ENCODE peak calls at places on chromosomes 1 and 21, in five cellular contexts. One of them, this sample, is unnamed. For H3K4me1 and H3K36me3, the result is how much of the 10 kb centered on the place peaks cover.

GRCh38 chr21:40976198-40977114 is 129.5 kb upstream of the DSCAM start:
- DNase-seq in PC-3: no peak
- DNase-seq in tibial nerve: no peak
- DNase-seq in right atrium auricular region: no peak
- DNase-seq in CD8-positive, alpha-beta T cell: no peak
- DNase-seq in this sample: no peak

GRCh38 chr1:118984990-118985608 is 3.0 kb downstream of the TBX15 start:
- DNase-seq in PC-3: no peak
- DNase-seq in tibial nerve: no peak
- DNase-seq in right atrium auricular region: no peak
- DNase-seq in CD8-positive, alpha-beta T cell: no peak
- DNase-seq in this sample: no peak

GRCh38 chr1:112849967-112850641 is 105.9 kb downstream of the SLC16A1 start:
- DNase-seq in PC-3: no peak
- DNase-seq in tibial nerve: no peak
- DNase-seq in right atrium auricular region: no peak
- DNase-seq in CD8-positive, alpha-beta T cell: no peak
- DNase-seq in this sample: no peak

GRCh38 chr1:107964397-107965111 is 426 bp downstream of the VAV3 start:
- DNase-seq in PC-3: no peak
- DNase-seq in tibial nerve: no peak
- DNase-seq in right atrium auricular region: no peak
- DNase-seq in CD8-positive, alpha-beta T cell: no peak
- DNase-seq in this sample: peak

GRCh38 chr1:202154766-202155477 is 5.5 kb downstream of the PTPN7 start:
- DNase-seq in PC-3: peak
- DNase-seq in tibial nerve: no peak
- DNase-seq in right atrium auricular region: no peak
- DNase-seq in CD8-positive, alpha-beta T cell: no peak
- DNase-seq in this sample: no peak

GRCh38 chr1:30064547-30064946 is 658.8 kb downstream of the MATN1 start:
- DNase-seq in PC-3: no peak
- DNase-seq in tibial nerve: no peak
- DNase-seq in right atrium auricular region: no peak
- DNase-seq in CD8-positive, alpha-beta T cell: no peak
- DNase-seq in this sample: no peak

GRCh38 chr1:184545601-184546000 is 158.8 kb downstream of the C1orf21 start:
- DNase-seq in PC-3: peak
- DNase-seq in tibial nerve: no peak
- DNase-seq in right atrium auricular region: no peak
- DNase-seq in CD8-positive, alpha-beta T cell: no peak
- DNase-seq in this sample: no peak

GRCh38 chr1:145994391-145995120 is 1.8 kb downstream of the TXNIP start:
- DNase-seq in PC-3: no peak
- DNase-seq in tibial nerve: no peak
- DNase-seq in right atrium auricular region: no peak
- DNase-seq in CD8-positive, alpha-beta T cell: no peak
- DNase-seq in this sample: peak

GRCh38 chr1:60765204-60765603 is 317.2 kb upstream of the NFIA start:
- DNase-seq in PC-3: peak
- DNase-seq in tibial nerve: no peak
- DNase-seq in right atrium auricular region: no peak
- DNase-seq in CD8-positive, alpha-beta T cell: no peak
- DNase-seq in this sample: no peak

GRCh38 chr1:156624814-156625435 is 5.7 kb downstream of the HAPLN2 start:
- DNase-seq in PC-3: no peak
- DNase-seq in tibial nerve: no peak
- DNase-seq in right atrium auricular region: no peak
- DNase-seq in CD8-positive, alpha-beta T cell: no peak
- DNase-seq in this sample: no peak

GRCh38 chr1:36540056-36540455 is 57.3 kb upstream of the CSF3R start:
- DNase-seq in PC-3: no peak
- DNase-seq in tibial nerve: no peak
- DNase-seq in right atrium auricular region: no peak
- DNase-seq in CD8-positive, alpha-beta T cell: no peak
- DNase-seq in this sample: no peak

GRCh38 chr1:114108741-114109255 is 44.9 kb downstream of the SYT6 start:
- DNase-seq in PC-3: no peak
- DNase-seq in tibial nerve: no peak
- DNase-seq in right atrium auricular region: no peak
- DNase-seq in CD8-positive, alpha-beta T cell: no peak
- DNase-seq in this sample: no peak

GRCh38 chr1:190792873-190793272 is 315.2 kb upstream of the BRINP3 start:
- DNase-seq in PC-3: no peak
- DNase-seq in tibial nerve: no peak
- DNase-seq in right atrium auricular region: no peak
- DNase-seq in CD8-positive, alpha-beta T cell: no peak
- DNase-seq in this sample: peak

GRCh38 chr1:1137256-1138045 is 21.6 kb upstream of the C1orf159 start:
- DNase-seq in PC-3: no peak
- DNase-seq in tibial nerve: no peak
- DNase-seq in right atrium auricular region: no peak
- DNase-seq in CD8-positive, alpha-beta T cell: peak
- DNase-seq in this sample: no peak

GRCh38 chr1:231395051-231395995 is 26.8 kb downstream of the EGLN1 start:
- DNase-seq in PC-3: peak
- DNase-seq in tibial nerve: no peak
- DNase-seq in right atrium auricular region: peak
- DNase-seq in CD8-positive, alpha-beta T cell: no peak
- DNase-seq in this sample: no peak

GRCh38 chr21:36647279-36648093 is 51.4 kb upstream of the SIM2 start:
- DNase-seq in PC-3: peak
- DNase-seq in tibial nerve: no peak
- DNase-seq in right atrium auricular region: no peak
- DNase-seq in CD8-positive, alpha-beta T cell: no peak
- DNase-seq in this sample: no peak

GRCh38 chr1:1610796-1611597 is 4.3 kb upstream of the MIB2 start:
- DNase-seq in PC-3: no peak
- DNase-seq in tibial nerve: no peak
- DNase-seq in right atrium auricular region: no peak
- DNase-seq in CD8-positive, alpha-beta T cell: no peak
- DNase-seq in this sample: no peak

GRCh38 chr1:196403803-196404690 is 204.2 kb downstream of the KCNT2 start:
- DNase-seq in PC-3: no peak
- DNase-seq in tibial nerve: no peak
- DNase-seq in right atrium auricular region: no peak
- DNase-seq in CD8-positive, alpha-beta T cell: no peak
- DNase-seq in this sample: no peak

GRCh38 chr1:43274125-43274803 is 4.5 kb downstream of the TMEM125 start:
- DNase-seq in PC-3: peak
- DNase-seq in tibial nerve: no peak
- DNase-seq in right atrium auricular region: no peak
- DNase-seq in CD8-positive, alpha-beta T cell: no peak
- DNase-seq in this sample: no peak

GRCh38 chr1:204453141-204453772 is 41.3 kb downstream of the PIK3C2B start:
- DNase-seq in PC-3: no peak
- DNase-seq in tibial nerve: no peak
- DNase-seq in right atrium auricular region: no peak
- DNase-seq in CD8-positive, alpha-beta T cell: peak
- DNase-seq in this sample: no peak

GRCh38 chr1:2928733-2929325 is 92.4 kb upstream of the ACTRT2 start:
- DNase-seq in PC-3: no peak
- DNase-seq in tibial nerve: no peak
- DNase-seq in right atrium auricular region: no peak
- DNase-seq in CD8-positive, alpha-beta T cell: no peak
- DNase-seq in this sample: no peak

GRCh38 chr1:10675813-10676212 is 120.6 kb downstream of the CASZ1 start:
- DNase-seq in PC-3: no peak
- DNase-seq in tibial nerve: no peak
- DNase-seq in right atrium auricular region: no peak
- DNase-seq in CD8-positive, alpha-beta T cell: no peak
- DNase-seq in this sample: no peak

GRCh38 chr21:36909423-36909822 is 57.0 kb downstream of the HLCS start:
- DNase-seq in PC-3: no peak
- DNase-seq in tibial nerve: no peak
- DNase-seq in right atrium auricular region: peak
- DNase-seq in CD8-positive, alpha-beta T cell: no peak
- DNase-seq in this sample: no peak

GRCh38 chr1:156193488-156194299 is at the start of gene SLC25A44:
- DNase-seq in PC-3: peak
- DNase-seq in tibial nerve: peak
- DNase-seq in right atrium auricular region: peak
- DNase-seq in CD8-positive, alpha-beta T cell: peak
- DNase-seq in this sample: peak

GRCh38 chr1:27522860-27523665 is 33.1 kb upstream of the WASF2 start:
- DNase-seq in PC-3: peak
- DNase-seq in tibial nerve: no peak
- DNase-seq in right atrium auricular region: no peak
- DNase-seq in CD8-positive, alpha-beta T cell: no peak
- DNase-seq in this sample: peak
- H3K4me1 ChIP-seq in PC-3: under half
- H3K4me1 ChIP-seq in tibial nerve: under half
- H3K4me1 ChIP-seq in right atrium auricular region: half or more
- H3K4me1 ChIP-seq in CD8-positive, alpha-beta T cell: half or more
- H3K4me1 ChIP-seq in this sample: half or more

DNA sequence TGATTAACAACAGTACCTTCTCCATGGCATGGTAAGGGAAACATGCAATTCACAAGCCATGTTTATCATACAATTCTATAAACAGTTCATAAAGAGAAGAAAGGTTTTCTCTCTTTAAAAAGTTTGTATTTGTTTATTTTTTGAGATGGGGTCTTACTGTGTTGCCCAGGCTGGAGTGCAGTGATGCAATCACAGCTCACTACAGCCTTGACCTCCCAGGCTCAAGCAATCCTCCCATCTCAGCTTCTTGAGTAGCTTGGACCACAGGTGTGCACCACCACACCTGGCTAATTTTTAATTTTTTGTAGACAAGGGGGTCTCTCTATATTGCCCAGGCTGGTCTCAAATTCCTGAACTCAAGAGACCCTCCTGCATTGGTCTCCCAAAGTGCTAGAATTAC is 28.0 kb downstream of the SLC37A1 start:
- DNase-seq in PC-3: no peak
- DNase-seq in tibial nerve: no peak
- DNase-seq in right atrium auricular region: no peak
- DNase-seq in CD8-positive, alpha-beta T cell: no peak
- DNase-seq in this sample: no peak
- TF ChIP-seq CTCF in PC-3: no peak
- TF ChIP-seq CTCF in tibial nerve: no peak
- TF ChIP-seq CTCF in right atrium auricular region: no peak
- TF ChIP-seq CTCF in CD8-positive, alpha-beta T cell: no peak
- TF ChIP-seq CTCF in this sample: no peak

GRCh38 chr1:205741681-205742080 is 8.3 kb downstream of the NUCKS1 start:
- DNase-seq in PC-3: no peak
- DNase-seq in tibial nerve: no peak
- DNase-seq in right atrium auricular region: no peak
- DNase-seq in CD8-positive, alpha-beta T cell: no peak
- DNase-seq in this sample: no peak
- H3K36me3 ChIP-seq in PC-3: under half
- H3K36me3 ChIP-seq in tibial nerve: under half
- H3K36me3 ChIP-seq in right atrium auricular region: under half
- H3K36me3 ChIP-seq in CD8-positive, alpha-beta T cell: under half
- H3K36me3 ChIP-seq in this sample: under half

GRCh38 chr1:92820024-92820423 is 11.8 kb upstream of the RPL5 start:
- DNase-seq in PC-3: no peak
- DNase-seq in tibial nerve: no peak
- DNase-seq in right atrium auricular region: no peak
- DNase-seq in CD8-positive, alpha-beta T cell: no peak
- DNase-seq in this sample: no peak

GRCh38 chr1:92817986-92818764 is 13.7 kb upstream of the RPL5 start:
- DNase-seq in PC-3: peak
- DNase-seq in tibial nerve: peak
- DNase-seq in right atrium auricular region: no peak
- DNase-seq in CD8-positive, alpha-beta T cell: no peak
- DNase-seq in this sample: no peak

GRCh38 chr1:92820551-92820950 is 11.3 kb upstream of the RPL5 start:
- DNase-seq in PC-3: no peak
- DNase-seq in tibial nerve: no peak
- DNase-seq in right atrium auricular region: no peak
- DNase-seq in CD8-positive, alpha-beta T cell: no peak
- DNase-seq in this sample: no peak

GRCh38 chr1:92816732-92817131 is 15.1 kb upstream of the RPL5 start:
- DNase-seq in PC-3: no peak
- DNase-seq in tibial nerve: no peak
- DNase-seq in right atrium auricular region: no peak
- DNase-seq in CD8-positive, alpha-beta T cell: no peak
- DNase-seq in this sample: no peak

DNA sequence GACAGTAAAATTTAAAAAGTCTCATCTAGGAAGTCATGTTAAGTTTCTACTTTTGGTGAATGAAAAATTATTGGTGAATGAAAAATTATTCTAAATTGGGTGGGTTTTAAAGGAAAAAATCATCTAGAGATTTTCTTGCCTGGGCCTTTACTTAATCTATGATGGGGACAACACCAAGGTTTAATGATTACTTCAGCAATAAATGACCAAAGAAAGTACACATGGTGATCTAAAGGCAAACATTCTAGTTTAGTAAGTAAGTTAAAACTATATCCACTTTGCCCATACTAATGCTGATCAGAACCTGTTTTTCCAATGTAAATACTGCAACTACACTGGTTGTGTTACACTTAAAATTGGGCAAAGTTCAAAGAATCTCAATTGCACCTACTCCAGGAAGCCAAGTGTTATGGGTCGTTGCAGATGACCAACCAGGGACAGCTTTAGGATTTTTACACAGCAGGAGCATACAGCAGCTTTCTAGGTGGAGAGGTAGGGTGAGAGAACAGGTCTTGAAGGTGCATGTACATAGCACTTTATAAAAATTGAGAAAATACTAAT is 14.6 kb upstream of the RPL5 start:
- DNase-seq in PC-3: peak
- DNase-seq in tibial nerve: no peak
- DNase-seq in right atrium auricular region: no peak
- DNase-seq in CD8-positive, alpha-beta T cell: no peak
- DNase-seq in this sample: no peak
- H3K4me1 ChIP-seq in PC-3: under half
- H3K4me1 ChIP-seq in tibial nerve: under half
- H3K4me1 ChIP-seq in right atrium auricular region: under half
- H3K4me1 ChIP-seq in CD8-positive, alpha-beta T cell: under half
- H3K4me1 ChIP-seq in this sample: under half

GRCh38 chr1:90434460-90434859 is 282.6 kb downstream of the BARHL2 start:
- DNase-seq in PC-3: peak
- DNase-seq in tibial nerve: no peak
- DNase-seq in right atrium auricular region: no peak
- DNase-seq in CD8-positive, alpha-beta T cell: no peak
- DNase-seq in this sample: no peak
- TF ChIP-seq CTCF in PC-3: peak
- TF ChIP-seq CTCF in tibial nerve: no peak
- TF ChIP-seq CTCF in right atrium auricular region: no peak
- TF ChIP-seq CTCF in CD8-positive, alpha-beta T cell: no peak
- TF ChIP-seq CTCF in this sample: no peak